ENCODE peak calls at places on chromosomes 16 and 17, in four cellular contexts. C, D, S and L are unnamed samples.

GRCh38 chr17:50682938-50683337 is 24.8 kb downstream of the ANKRD40 start:
- DNase-seq in C (no peak), D (no peak), S (no peak), L (no peak)

GRCh38 chr16:51994597-51994996 is 552.3 kb downstream of the TOX3 start:
- DNase-seq in C (no peak), D (no peak), S (no peak), L (no peak)

GRCh38 chr17:8726951-8727555 is 17.6 kb downstream of the CCDC42 start:
- DNase-seq in C (no peak), D (no peak), S (no peak), L (no peak)

GRCh38 chr16:57720142-57720575 is 15.4 kb upstream of the KATNB1 start:
- DNase-seq in C (peak; percentile 3), D (no peak), S (peak; percentile 79), L (peak; percentile 7)

GRCh38 chr16:85056211-85056748 is 28.7 kb downstream of the KIAA0513 start:
- DNase-seq in C (no peak), D (no peak), S (peak; percentile 31), L (no peak)

GRCh38 chr17:53135969-53136368 is 686.8 kb upstream of the KIF2B start:
- DNase-seq in C (no peak), D (no peak), S (no peak), L (no peak)

GRCh38 chr17:78925662-78926555 is 722 bp upstream of the TIMP2 start:
- DNase-seq in C (peak; percentile 60), D (peak; percentile 97), S (peak; percentile 51), L (peak; percentile 69)

GRCh38 chr16:27169511-27170071 is 33.7 kb upstream of the KDM8 start:
- DNase-seq in C (peak; percentile 67), D (no peak), S (no peak), L (no peak)

GRCh38 chr16:85460983-85461813 is 151.9 kb upstream of the GSE1 start:
- DNase-seq in C (peak; percentile 22), D (no peak), S (no peak), L (no peak)

GRCh38 chr17:19012171-19013080 is 7.9 kb upstream of the FAM83G start:
- DNase-seq in C (no peak), D (no peak), S (no peak), L (no peak)

GRCh38 chr17:68591583-68591982 is 9.6 kb downstream of the FAM20A start:
- DNase-seq in C (no peak), D (no peak), S (no peak), L (no peak)

GRCh38 chr17:16875662-16876061 is 96.3 kb downstream of the TNFRSF13B start:
- DNase-seq in C (no peak), D (no peak), S (no peak), L (no peak)

GRCh38 chr16:84061236-84061830 is 18.7 kb upstream of the SLC38A8 start:
- DNase-seq in C (no peak), D (peak; percentile 48), S (no peak), L (no peak)

GRCh38 chr16:715448-716249 is 731 bp downstream of the METRN start:
- DNase-seq in C (no peak), D (no peak), S (no peak), L (no peak)

DNA sequence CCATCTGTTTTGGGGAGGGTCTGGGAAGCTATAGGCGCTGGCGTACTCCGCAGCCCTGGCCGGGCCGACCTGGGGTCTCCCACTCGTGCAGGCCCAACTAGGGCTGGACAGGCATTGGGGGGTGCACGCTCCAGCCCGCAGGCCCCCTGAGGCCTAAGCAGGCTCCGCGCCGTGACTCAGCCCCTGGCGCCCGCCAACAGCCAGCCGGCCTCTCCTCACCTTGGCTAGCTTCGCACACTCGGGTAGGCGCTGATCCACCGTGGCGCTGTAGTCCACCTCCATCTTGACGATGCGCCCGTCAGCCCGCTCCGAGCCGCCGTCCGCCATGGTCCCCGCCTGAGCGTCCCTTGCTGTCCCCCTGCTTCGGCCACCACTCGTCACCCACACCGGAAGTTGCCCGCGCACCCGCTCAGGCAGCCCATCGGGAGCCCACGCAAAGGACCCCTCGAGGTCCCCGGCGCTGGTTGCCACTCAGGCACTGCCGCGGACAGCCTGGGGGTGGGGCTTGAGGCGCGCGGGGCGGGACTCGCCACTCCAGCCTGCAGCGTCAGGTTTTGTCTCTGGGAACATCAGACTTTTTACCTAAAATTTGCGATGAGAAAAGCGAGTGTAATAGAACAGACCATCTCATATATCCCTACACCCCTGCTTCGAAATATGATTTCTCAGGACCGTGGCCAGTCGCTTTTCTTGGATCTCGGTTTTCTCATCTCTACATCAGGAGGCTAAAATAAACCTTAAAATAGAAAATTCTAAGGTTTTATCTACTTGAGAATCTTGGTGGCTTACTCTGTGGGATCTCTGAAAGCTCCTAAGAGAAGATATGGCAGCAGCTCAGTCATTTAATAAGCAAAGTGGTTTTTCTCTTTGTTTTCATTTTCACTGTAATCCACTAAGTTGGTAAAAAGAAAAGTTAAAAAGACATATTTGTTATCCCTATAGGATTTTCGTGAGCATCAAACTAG is at the start of gene PSMD12:
- DNase-seq in C (peak; percentile 64), D (peak; percentile 96), S (peak; percentile 96), L (peak; percentile 76)
- TF ChIP-seq CTCF in C (no peak), D (no peak), S (no peak), L (no peak)

DNA sequence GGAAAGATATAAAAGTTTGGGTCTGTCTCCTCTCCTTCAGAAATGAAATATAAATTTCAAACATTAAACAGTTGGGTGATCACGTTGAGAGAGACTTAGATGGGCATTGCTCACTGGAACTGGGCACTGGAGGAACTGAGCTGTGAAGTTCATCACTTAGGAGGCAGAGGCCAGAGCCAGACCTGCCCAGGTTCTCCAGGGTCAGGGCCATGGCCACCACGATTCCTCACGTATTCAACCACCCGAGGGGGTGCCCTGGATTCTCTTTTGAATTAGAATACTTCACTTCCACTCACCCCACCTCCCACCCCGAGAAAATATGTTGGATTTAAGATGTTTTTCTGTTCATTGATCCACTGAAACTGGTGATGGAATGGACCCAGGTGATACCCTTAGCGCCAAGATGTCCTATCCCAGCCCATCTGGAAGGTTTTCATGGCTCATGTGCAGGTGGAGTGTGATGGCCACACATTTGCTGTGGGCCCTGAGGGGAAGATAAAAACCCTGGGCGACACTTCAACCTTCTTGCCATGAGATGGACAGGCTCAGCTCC is 6.1 kb downstream of the PRR29 start:
- DNase-seq in C (no peak), D (peak; percentile 37), S (no peak), L (no peak)
- TF ChIP-seq CTCF in C (no peak), D (no peak), S (no peak), L (no peak)

GRCh38 chr16:31451681-31452351 is 7.5 kb upstream of the ARMC5 start:
- DNase-seq in C (no peak), D (peak; percentile 81), S (peak; percentile 59), L (no peak)
- TF ChIP-seq CTCF in C (peak; percentile 81), D (peak; percentile 16), S (peak; percentile 43), L (peak; percentile 66)

GRCh38 chr16:4271176-4272113 is 1.4 kb downstream of the TFAP4 start:
- DNase-seq in C (peak; percentile 75), D (peak; percentile 94), S (peak; percentile 86), L (peak; percentile 70)
- TF ChIP-seq CTCF in C (no peak), D (no peak), S (no peak), L (no peak)